ENCODE peak calls at places on chromosomes 1 and 21, in ten cellular contexts. H, L, F, S, E, G, R, P, I and B are unnamed samples.

GRCh38 chr1:98001764-98002163 is 80.9 kb upstream of the DPYD start:
- DNase-seq in L (no peak), F (peak), P (no peak), G (no peak), H (no peak), S (no peak), R (no peak), I (no peak), E (no peak), B (peak)

GRCh38 chr21:42360317-42360716 is 6.0 kb downstream of the TFF1 start:
- DNase-seq in G (no peak), I (no peak), P (no peak), F (no peak), H (no peak), L (no peak), E (no peak), R (peak), S (no peak), B (no peak)

GRCh38 chr1:26049531-26050254 is 3.8 kb upstream of the SLC30A2 start:
- DNase-seq in I (no peak), R (no peak), G (no peak), E (no peak), P (no peak), S (peak), F (peak), L (no peak), H (peak), B (no peak)

GRCh38 chr1:2101531-2101930 is 51.3 kb downstream of the PRKCZ start:
- DNase-seq in H (no peak), S (no peak), P (no peak), I (no peak), G (no peak), L (no peak), F (no peak), E (no peak), R (no peak), B (no peak)

GRCh38 chr1:179506199-179506598 is 69.5 kb downstream of the NPHS2 start:
- DNase-seq in I (no peak), S (no peak), H (no peak), P (no peak), G (no peak), F (no peak), L (no peak), E (no peak), R (peak), B (no peak)

GRCh38 chr1:2948751-2949680 is 72.3 kb upstream of the ACTRT2 start:
- DNase-seq in I (no peak), F (no peak), E (no peak), H (no peak), S (no peak), P (no peak), G (no peak), L (no peak), R (no peak), B (no peak)

GRCh38 chr1:20932437-20932977 is 145.4 kb upstream of the HP1BP3 start:
- DNase-seq in P (no peak), F (no peak), I (no peak), H (no peak), G (no peak), S (no peak), R (no peak), L (no peak), E (no peak), B (no peak)

GRCh38 chr1:177444997-177445746 is 274.4 kb downstream of the BRINP2 start:
- DNase-seq in L (no peak), I (no peak), R (no peak), F (no peak), H (no peak), S (no peak), E (no peak), P (no peak), G (no peak), B (no peak)

GRCh38 chr1:171899838-171900237 is 58.5 kb downstream of the DNM3 start:
- DNase-seq in G (no peak), F (no peak), I (no peak), R (no peak), P (no peak), H (no peak), L (no peak), S (no peak), E (no peak), B (no peak)

GRCh38 chr1:118084400-118084799 is 100.6 kb downstream of the SPAG17 start:
- DNase-seq in F (no peak), R (no peak), P (no peak), I (no peak), S (no peak), E (no peak), H (no peak), G (no peak), L (no peak), B (no peak)

GRCh38 chr1:204445860-204446412 is 34.3 kb upstream of the PPP1R15B start:
- DNase-seq in P (peak), S (no peak), R (peak), E (no peak), G (peak), F (peak), L (no peak), H (no peak), I (no peak), B (peak)

GRCh38 chr1:235588916-235589515 is 60.6 kb downstream of the GNG4 start:
- DNase-seq in S (no peak), R (peak), I (no peak), H (peak), P (peak), E (no peak), G (no peak), F (peak), L (no peak), B (no peak)

GRCh38 chr21:26546698-26547097 is 26.4 kb downstream of the CYYR1 start:
- DNase-seq in I (no peak), L (no peak), R (no peak), F (no peak), G (no peak), E (no peak), P (no peak), S (peak), H (no peak), B (no peak)

GRCh38 chr1:41633764-41634163 is 149.3 kb upstream of the EDN2 start:
- DNase-seq in P (no peak), I (no peak), L (no peak), H (peak), S (no peak), E (no peak), G (no peak), F (peak), R (no peak), B (no peak)

GRCh38 chr21:42317826-42318746 is 2.9 kb upstream of the TFF3 start:
- DNase-seq in R (no peak), H (no peak), I (peak), P (no peak), G (no peak), L (no peak), S (no peak), E (no peak), F (no peak), B (no peak)

GRCh38 chr1:247906504-247907047 is 11.2 kb downstream of the OR2W3 start:
- DNase-seq in R (no peak), F (peak), S (no peak), H (peak), P (no peak), G (no peak), E (no peak), I (no peak), L (no peak), B (peak)

GRCh38 chr1:15289251-15289651 is 42.2 kb downstream of the FHAD1 start:
- DNase-seq in G (no peak), L (no peak), E (no peak), F (no peak), P (no peak), I (no peak), R (no peak), H (no peak), S (no peak), B (no peak)

DNA sequence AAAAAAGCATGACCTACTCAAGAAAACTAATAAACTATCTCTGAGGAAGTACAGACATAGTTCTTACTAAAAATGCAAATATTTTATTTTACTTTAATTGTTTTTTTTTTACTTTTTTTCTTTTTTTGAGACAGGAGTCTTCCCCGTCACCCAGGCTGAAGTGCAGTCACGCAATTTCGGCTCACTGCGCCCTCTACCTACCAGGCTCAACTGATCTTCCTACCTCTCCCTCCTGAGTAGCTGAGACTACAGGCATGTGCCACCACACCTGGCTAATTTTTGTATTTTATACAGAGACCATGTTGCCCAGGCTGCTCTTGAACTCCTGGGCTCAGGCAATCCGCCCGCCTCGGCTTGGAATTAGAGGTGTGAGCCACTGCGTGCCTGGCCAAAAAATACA is 1263.1 kb downstream of the KCNT2 start:
- DNase-seq in H (no peak), E (no peak), S (no peak), P (no peak), G (no peak), F (no peak), I (no peak), L (no peak), R (no peak), B (no peak)
- TF ChIP-seq CTCF in H (no peak), E (no peak), S (no peak), P (no peak), G (peak), F (no peak), I (no peak), L (no peak), R (no peak), B (no peak)

GRCh38 chr1:154937051-154937987 is 800 bp upstream of the PMVK start:
- DNase-seq in F (peak), R (peak), S (peak), E (peak), H (peak), G (peak), I (peak), P (peak), L (peak), B (peak)
- TF ChIP-seq CTCF in F (peak), R (peak), S (no peak), E (peak), H (peak), G (no peak), I (peak), P (peak), L (no peak), B (peak)

GRCh38 chr1:210200090-210200736 is 32.4 kb upstream of the SERTAD4 start:
- DNase-seq in R (no peak), F (no peak), G (no peak), H (no peak), E (no peak), P (no peak), I (no peak), L (no peak), S (no peak), B (peak)
- TF ChIP-seq CTCF in R (no peak), F (no peak), G (no peak), H (no peak), E (no peak), P (no peak), I (peak), L (no peak), S (no peak), B (peak)

GRCh38 chr1:156970017-156970416 is 49.6 kb downstream of the LRRC71 start:
- DNase-seq in G (no peak), P (no peak), F (peak), E (no peak), H (no peak), R (peak), S (no peak), L (no peak), I (no peak), B (no peak)
- TF ChIP-seq CTCF in G (peak), P (peak), F (peak), E (no peak), H (peak), R (peak), S (no peak), L (no peak), I (peak), B (peak)

DNA sequence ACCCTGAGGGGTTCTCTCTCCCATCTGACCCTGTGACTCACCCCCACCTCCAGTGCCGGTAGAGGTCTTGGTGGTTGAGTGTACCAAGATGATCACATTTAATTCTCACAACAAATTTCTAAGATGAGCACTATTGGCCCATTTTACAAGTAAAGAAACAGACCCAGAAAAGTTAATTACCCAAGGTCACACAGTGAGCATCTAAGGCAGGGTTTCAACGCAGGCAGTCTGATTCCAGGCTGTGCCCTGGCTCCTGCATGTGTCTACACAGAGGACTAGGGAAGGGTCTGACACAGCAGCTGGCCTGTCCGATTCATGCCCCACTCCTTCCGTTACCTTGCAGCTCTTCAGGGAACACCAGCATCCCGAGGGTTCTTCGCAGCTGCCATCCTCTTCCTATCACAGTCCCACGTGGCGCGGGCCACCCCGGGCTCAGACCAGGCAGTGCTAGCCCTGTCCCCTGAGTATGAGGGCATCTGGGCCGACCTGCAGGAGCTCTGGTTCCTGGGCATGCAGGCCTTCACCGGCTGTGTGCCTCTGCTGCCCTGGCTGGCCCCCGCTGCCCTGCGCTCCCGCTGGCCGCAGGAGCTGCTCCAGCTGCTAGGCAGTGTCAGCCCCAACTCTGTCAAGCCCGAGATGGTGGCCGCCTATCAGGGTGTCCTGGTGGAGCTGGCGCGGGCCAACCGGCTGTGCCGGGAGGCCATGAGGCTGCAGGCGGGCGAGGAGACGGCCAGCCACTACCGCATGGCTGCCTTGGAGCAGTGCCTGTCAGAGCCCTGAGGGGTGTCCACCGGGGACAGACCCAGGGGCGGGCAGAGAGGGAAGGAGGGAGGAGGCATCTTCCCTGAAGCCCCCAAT is 7.5 kb downstream of the NCDN start:
- DNase-seq in L (no peak), P (no peak), I (no peak), F (no peak), G (no peak), R (no peak), H (no peak), S (no peak), E (no peak), B (no peak)
- TF ChIP-seq CTCF in L (peak), P (no peak), I (no peak), F (peak), G (no peak), R (peak), H (no peak), S (peak), E (no peak), B (no peak)

DNA sequence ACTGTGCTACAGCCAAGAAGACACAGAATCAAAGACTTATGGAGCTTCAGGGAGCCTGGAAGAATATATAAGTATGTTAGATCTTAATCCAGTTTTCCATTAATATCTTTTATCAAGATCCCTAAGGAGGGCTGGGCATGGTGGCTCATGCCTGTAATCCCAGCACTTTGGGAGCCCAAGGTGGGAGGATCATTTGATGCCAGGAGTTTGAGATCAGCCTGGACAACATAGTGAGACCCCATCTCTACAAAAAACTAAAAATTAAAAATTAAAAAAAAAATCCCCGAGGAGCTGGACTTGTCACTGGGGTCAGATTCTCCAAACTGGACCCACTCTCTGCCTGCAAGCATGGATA is 113.9 kb upstream of the CDC42BPA start:
- DNase-seq in R (no peak), I (no peak), E (no peak), S (no peak), G (no peak), H (no peak), L (no peak), P (no peak), F (no peak), B (no peak)
- TF ChIP-seq CTCF in R (no peak), I (no peak), E (no peak), S (no peak), G (no peak), H (no peak), L (no peak), P (no peak), F (no peak), B (no peak)

GRCh38 chr1:154955718-154956513 is at the start of gene PBXIP1:
- DNase-seq in G (peak), E (peak), I (peak), H (peak), P (peak), S (peak), F (peak), L (peak), R (peak), B (peak)
- TF ChIP-seq CTCF in G (peak), E (peak), I (peak), H (peak), P (peak), S (no peak), F (peak), L (no peak), R (peak), B (peak)

GRCh38 chr1:53949023-53949611 is 3.0 kb downstream of the LRRC42 start:
- DNase-seq in L (no peak), P (no peak), F (no peak), I (no peak), R (peak), G (no peak), S (peak), E (no peak), H (peak), B (peak)
- TF ChIP-seq CTCF in L (peak), P (peak), F (peak), I (peak), R (peak), G (peak), S (peak), E (peak), H (peak), B (peak)

GRCh38 chr1:84971957-84972356 is 25.0 kb downstream of the MCOLN2 start:
- DNase-seq in F (no peak), S (no peak), R (peak), P (no peak), L (no peak), E (no peak), G (no peak), I (no peak), H (no peak), B (no peak)

GRCh38 chr1:84973493-84974334 is 23.2 kb downstream of the MCOLN2 start:
- DNase-seq in P (no peak), E (no peak), F (no peak), L (no peak), S (no peak), I (no peak), R (peak), H (no peak), G (no peak), B (peak)

GRCh38 chr1:84969489-84970250 is 27.2 kb downstream of the MCOLN2 start:
- DNase-seq in E (no peak), P (no peak), L (no peak), I (no peak), S (no peak), H (no peak), G (no peak), F (no peak), R (no peak), B (no peak)

GRCh38 chr1:84975035-84975434 is 21.9 kb downstream of the MCOLN2 start:
- DNase-seq in L (no peak), I (no peak), F (no peak), G (no peak), H (no peak), R (peak), P (no peak), E (no peak), S (no peak), B (no peak)

GRCh38 chr1:84972377-84972987 is 24.4 kb downstream of the MCOLN2 start:
- DNase-seq in E (no peak), P (no peak), L (no peak), R (peak), S (no peak), F (peak), G (no peak), H (no peak), I (no peak), B (peak)
- TF ChIP-seq CTCF in E (no peak), P (no peak), L (no peak), R (no peak), S (no peak), F (no peak), G (no peak), H (no peak), I (no peak), B (no peak)

DNA sequence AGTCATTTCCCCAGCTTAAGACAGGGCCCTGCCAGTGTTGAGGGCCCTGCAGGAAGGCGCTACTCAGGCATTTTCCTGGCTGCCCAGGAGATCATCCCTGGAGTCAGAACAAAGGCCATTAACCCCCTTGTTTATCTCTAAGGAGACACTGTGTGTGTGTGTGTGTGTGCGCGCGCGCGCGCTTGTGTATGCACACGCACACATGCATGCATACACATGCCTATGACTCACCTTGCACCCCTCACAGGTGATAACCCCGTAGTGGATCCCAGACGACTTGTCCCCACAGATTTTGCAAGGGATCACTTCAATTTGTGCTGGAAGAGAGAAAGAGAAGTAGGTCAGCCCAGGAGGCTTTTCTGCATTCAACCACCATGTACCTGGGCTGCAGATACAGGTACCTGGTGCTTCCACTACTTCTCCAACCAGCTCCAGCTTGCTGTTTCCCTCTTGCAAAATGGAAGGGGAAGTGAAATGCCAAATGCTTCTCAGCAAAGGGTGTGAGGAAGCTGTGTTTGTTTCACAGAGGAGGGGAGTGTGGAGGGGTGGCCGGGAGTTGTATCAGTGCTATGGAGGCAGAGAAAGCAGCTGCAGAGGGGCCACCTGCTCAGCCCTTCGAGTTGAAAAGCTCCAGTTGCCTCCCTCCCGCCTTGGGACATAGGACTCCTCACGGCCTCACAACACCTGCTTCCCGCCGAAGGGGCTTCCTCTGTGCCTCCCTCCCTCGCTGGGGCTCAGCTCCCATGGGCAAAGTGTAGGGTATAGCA is 11.9 kb upstream of the LINGO4 start:
- DNase-seq in L (no peak), P (no peak), R (peak), H (no peak), I (no peak), S (no peak), G (no peak), E (no peak), F (no peak), B (no peak)
- TF ChIP-seq CTCF in L (no peak), P (no peak), R (no peak), H (no peak), I (no peak), S (no peak), G (no peak), E (no peak), F (no peak), B (no peak)